ENCODE peak calls at places on chromosomes 5 and 9, in ten cellular contexts. Z is sigmoid colon, N is heart right ventricle, Y is suprapubic skin, R is fibroblast of pulmonary artery, H is colonic mucosa, L is AG04450, F is right cardiac atrium, B is OCI-LY7, U is fibroblast of mammary gland. Q is an unnamed sample.

GRCh38 chr5:178572617-178573016 is 17.6 kb downstream of the COL23A1 start:
- DNase-seq in R (no peak), N (no peak), H (no peak), B (no peak), L (no peak), Y (no peak), Z (no peak), U (no peak), F (no peak), Q (no peak)

GRCh38 chr9:105432247-105432857 is 15.5 kb upstream of the FSD1L start:
- DNase-seq in H (no peak), Y (no peak), N (no peak), B (no peak), Z (no peak), U (no peak), R (no peak), F (no peak), L (no peak), Q (no peak)

GRCh38 chr9:89519393-89519805 is 21.5 kb upstream of the SEMA4D start:
- DNase-seq in U (peak), L (no peak), Z (no peak), Y (no peak), N (no peak), F (peak), R (peak), H (no peak), B (no peak), Q (no peak)

GRCh38 chr9:98132806-98133631 is 14.0 kb upstream of the TRIM14 start:
- DNase-seq in U (no peak), Z (peak), B (peak), N (no peak), Y (no peak), H (no peak), F (no peak), L (no peak), R (no peak), Q (no peak)

GRCh38 chr5:158967566-158967965 is 132.2 kb downstream of the EBF1 start:
- DNase-seq in B (no peak), Z (no peak), F (no peak), N (no peak), Y (no peak), U (peak), R (peak), H (no peak), L (no peak), Q (no peak)

GRCh38 chr9:130219661-130220081 is 45.9 kb upstream of the HMCN2 start:
- DNase-seq in B (no peak), R (no peak), N (no peak), L (no peak), F (peak), U (no peak), H (no peak), Z (no peak), Y (no peak), Q (no peak)

GRCh38 chr9:120755827-120756434 is 37.3 kb downstream of the FBXW2 start:
- DNase-seq in L (no peak), Z (no peak), N (peak), Y (no peak), H (peak), U (peak), F (peak), R (peak), B (peak), Q (no peak)

GRCh38 chr5:23445573-23445972 is 61.8 kb upstream of the PRDM9 start:
- DNase-seq in B (no peak), L (no peak), F (no peak), R (peak), Z (no peak), Y (no peak), U (peak), N (no peak), H (no peak), Q (no peak)

GRCh38 chr9:89639367-89639795 is 34.6 kb downstream of the GADD45G start:
- DNase-seq in H (no peak), U (no peak), R (no peak), N (peak), Y (no peak), L (no peak), F (peak), B (no peak), Z (peak), Q (peak)

GRCh38 chr9:89677696-89678393 is 73.0 kb downstream of the GADD45G start:
- DNase-seq in L (no peak), R (peak), Z (no peak), F (no peak), H (no peak), N (no peak), Y (no peak), U (no peak), B (no peak), Q (peak)

GRCh38 chr5:73280386-73280785 is 107.4 kb downstream of the TMEM174 start:
- DNase-seq in F (no peak), Z (peak), N (no peak), H (no peak), L (no peak), Y (no peak), R (no peak), U (no peak), B (no peak), Q (no peak)

GRCh38 chr5:91469517-91470165 is 86.5 kb upstream of the ARRDC3 start:
- DNase-seq in N (no peak), U (peak), H (no peak), L (no peak), F (no peak), Z (no peak), B (no peak), Y (no peak), R (peak), Q (no peak)

GRCh38 chr9:121266906-121267650 is 884 bp upstream of the GSN start:
- DNase-seq in H (no peak), B (no peak), L (no peak), F (peak), Z (peak), Y (no peak), U (no peak), N (no peak), R (no peak), Q (peak)

GRCh38 chr5:118687085-118687484 is 301.3 kb downstream of the DTWD2 start:
- DNase-seq in Y (no peak), N (no peak), B (no peak), R (no peak), H (no peak), F (no peak), L (no peak), Z (no peak), U (no peak), Q (no peak)

GRCh38 chr9:34465468-34465867 is 6.9 kb downstream of the DNAI1 start:
- DNase-seq in H (no peak), L (no peak), F (no peak), Z (no peak), B (no peak), R (no peak), Y (no peak), N (no peak), U (no peak), Q (no peak)

GRCh38 chr9:106745457-106745856 is 117.5 kb upstream of the ZNF462 start:
- DNase-seq in F (no peak), L (no peak), Z (no peak), H (no peak), B (no peak), R (peak), Y (no peak), U (peak), N (no peak), Q (no peak)

GRCh38 chr5:3350781-3351180 is 244.9 kb upstream of the IRX1 start:
- DNase-seq in N (no peak), U (no peak), Z (peak), L (no peak), H (peak), B (no peak), R (no peak), Y (no peak), F (no peak), Q (no peak)

GRCh38 chr9:6354072-6354686 is 26.0 kb downstream of the TPD52L3 start:
- DNase-seq in Y (no peak), H (peak), B (peak), Z (no peak), L (peak), N (peak), U (peak), R (peak), F (no peak), Q (no peak)

GRCh38 chr9:503331-503730 is 288.7 kb downstream of the DOCK8 start:
- DNase-seq in R (no peak), Z (no peak), N (no peak), Y (no peak), L (no peak), B (peak), H (no peak), F (no peak), U (no peak), Q (no peak)

GRCh38 chr5:143592648-143593047 is 189.2 kb upstream of the NR3C1 start:
- DNase-seq in R (peak), Y (no peak), H (no peak), U (peak), F (no peak), Z (no peak), L (no peak), B (peak), N (no peak), Q (no peak)

GRCh38 chr9:100492952-100493351 is 20.0 kb downstream of the TMEFF1 start:
- DNase-seq in N (no peak), L (no peak), Z (no peak), R (peak), F (no peak), B (peak), U (peak), H (no peak), Y (no peak), Q (peak)

GRCh38 chr5:159330131-159330530 is at the start of gene IL12B:
- DNase-seq in Y (no peak), Z (no peak), N (no peak), R (peak), F (no peak), H (no peak), U (peak), B (no peak), L (no peak), Q (no peak)

GRCh38 chr9:114616684-114617520 is 5.8 kb downstream of the TMEM268 start:
- DNase-seq in H (peak), Z (peak), B (peak), U (no peak), L (no peak), Y (peak), F (peak), R (no peak), N (peak), Q (peak)

DNA sequence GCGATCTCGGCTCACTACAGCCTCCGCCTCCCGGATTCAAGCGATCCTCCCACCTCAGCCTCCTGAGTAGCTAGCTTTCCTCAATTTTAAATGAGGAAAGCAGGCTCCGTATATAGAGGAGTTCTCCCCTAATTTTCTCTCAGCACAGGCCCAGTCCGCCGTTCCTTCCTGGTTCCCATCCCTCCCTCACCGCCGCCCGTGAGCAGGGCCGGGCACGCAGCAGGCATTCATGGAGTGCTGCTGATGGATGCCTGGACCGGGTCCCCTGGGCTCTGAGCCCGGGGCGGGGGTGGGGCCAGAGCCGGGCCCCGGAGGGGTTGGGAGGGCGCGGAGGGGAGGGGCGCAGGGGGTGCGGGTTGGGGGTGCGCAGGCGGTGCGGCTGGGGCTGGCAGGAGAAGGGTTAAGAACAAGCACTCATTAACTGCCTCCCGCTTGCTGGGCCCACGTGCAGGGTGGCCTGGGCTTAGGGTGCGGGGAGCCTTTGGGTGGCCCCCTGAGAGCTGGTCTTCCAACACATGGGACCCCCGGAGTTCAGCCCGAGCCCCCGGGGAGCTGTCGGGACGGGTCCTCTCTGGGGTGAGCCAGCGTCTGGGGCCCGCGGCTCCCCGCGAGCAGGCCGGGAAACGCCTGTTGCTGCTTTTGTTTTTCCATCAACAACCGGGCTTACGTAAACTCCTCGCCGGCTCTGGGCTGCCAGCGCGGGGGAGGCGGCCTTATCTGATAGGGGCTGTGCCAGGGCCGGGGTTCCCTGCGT is 33.7 kb downstream of the LHX2 start:
- DNase-seq in N (peak), B (no peak), F (peak), R (peak), Z (peak), H (peak), U (peak), L (no peak), Y (peak), Q (peak)
- H3K4me3 ChIP-seq in N (peak), B (no peak), F (peak), R (peak), Z (peak), H (peak), U (peak), L (peak), Y (peak), Q (peak)

GRCh38 chr5:150412319-150413175 is at the start of gene CD74:
- DNase-seq in B (peak), L (no peak), U (no peak), Y (peak), N (peak), H (peak), R (peak), F (peak), Z (peak), Q (peak)
- H3K4me3 ChIP-seq in B (peak), L (no peak), U (no peak), Y (peak), N (peak), H (peak), R (no peak), F (peak), Z (peak), Q (peak)

GRCh38 chr9:132384376-132384775 is 22.3 kb downstream of the TTF1 start:
- DNase-seq in Z (no peak), F (no peak), N (no peak), R (no peak), L (no peak), H (no peak), Y (no peak), U (no peak), B (peak), Q (no peak)
- H3K4me3 ChIP-seq in Z (no peak), F (no peak), N (no peak), R (no peak), L (no peak), H (no peak), Y (no peak), U (no peak), B (peak), Q (no peak)

GRCh38 chr5:149779071-149779470 is 49.0 kb downstream of the PPARGC1B start:
- DNase-seq in N (no peak), U (no peak), Y (no peak), R (no peak), F (no peak), B (no peak), H (no peak), Z (no peak), L (no peak), Q (no peak)

GRCh38 chr5:149776376-149777305 is 46.5 kb downstream of the PPARGC1B start:
- DNase-seq in R (no peak), N (no peak), H (peak), B (no peak), U (no peak), Z (no peak), Y (no peak), F (no peak), L (no peak), Q (no peak)

GRCh38 chr5:149780043-149780737 is 50.1 kb downstream of the PPARGC1B start:
- DNase-seq in H (no peak), L (no peak), B (no peak), N (no peak), U (no peak), F (no peak), Y (no peak), Z (no peak), R (no peak), Q (no peak)

GRCh38 chr5:149775785-149776184 is 45.7 kb downstream of the PPARGC1B start:
- DNase-seq in L (no peak), U (peak), F (no peak), R (peak), H (no peak), Y (no peak), N (no peak), Z (no peak), B (peak), Q (no peak)

DNA sequence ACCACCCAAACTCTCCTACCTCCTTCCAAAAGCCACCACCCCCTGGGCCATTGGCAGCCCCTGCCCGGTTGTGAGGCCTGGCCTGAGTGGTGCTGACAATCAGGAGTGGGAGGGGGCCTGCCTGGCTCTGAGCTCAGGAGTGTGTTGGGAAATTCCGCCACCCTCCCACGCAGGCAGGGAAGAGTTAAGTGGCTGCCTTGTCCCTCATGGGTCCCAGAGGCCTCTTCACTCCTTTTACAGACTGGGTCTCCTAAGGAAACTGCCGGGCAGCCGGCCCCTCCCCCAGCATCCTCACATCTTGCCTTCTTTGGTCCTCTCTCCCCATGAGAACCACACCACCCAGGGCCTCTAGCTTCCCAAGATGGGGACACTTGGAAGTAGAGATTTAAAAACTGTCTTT is 47.3 kb downstream of the PPARGC1B start:
- DNase-seq in Z (peak), H (no peak), Y (no peak), L (no peak), U (no peak), R (no peak), F (no peak), B (no peak), N (peak), Q (peak)
- H3K4me3 ChIP-seq in Z (no peak), H (no peak), Y (no peak), L (no peak), U (no peak), R (no peak), F (no peak), B (no peak), N (no peak), Q (no peak)

DNA sequence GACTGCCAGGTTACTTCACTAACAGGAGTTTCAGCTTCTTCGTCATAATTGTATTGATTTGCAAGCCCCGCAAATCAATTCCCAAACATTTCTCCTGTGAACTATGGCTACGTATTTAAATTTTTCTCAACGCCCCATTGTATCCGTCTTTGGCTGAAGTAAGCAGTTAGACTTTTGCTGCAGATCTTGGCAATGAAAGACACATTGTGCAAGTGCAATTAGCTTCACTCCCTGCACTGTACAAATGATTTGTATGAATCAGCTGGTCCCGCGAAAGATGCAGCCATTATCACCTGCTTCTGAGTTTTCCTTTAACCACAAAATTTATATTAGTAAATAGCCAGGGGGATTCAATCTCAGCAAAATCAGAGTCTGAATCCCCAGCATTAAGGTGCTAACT is 68.6 kb upstream of the SMARCA2 start:
- DNase-seq in L (no peak), R (no peak), Z (no peak), H (no peak), B (no peak), U (peak), Y (no peak), N (no peak), F (no peak), Q (no peak)
- H3K4me3 ChIP-seq in L (no peak), R (no peak), Z (no peak), H (no peak), B (no peak), U (no peak), Y (no peak), N (no peak), F (no peak), Q (no peak)

GRCh38 chr9:33164138-33164809 is 2.9 kb downstream of the B4GALT1 start:
- DNase-seq in U (peak), B (peak), Z (no peak), F (peak), H (no peak), L (no peak), Y (no peak), N (peak), R (no peak), Q (peak)
- H3K4me3 ChIP-seq in U (peak), B (peak), Z (peak), F (peak), H (peak), L (peak), Y (peak), N (peak), R (peak), Q (peak)

GRCh38 chr9:21555911-21556310 is 73.8 kb upstream of the IFNE start:
- DNase-seq in Z (no peak), R (peak), H (no peak), B (no peak), L (no peak), Y (no peak), N (no peak), F (no peak), U (peak), Q (no peak)
- H3K4me3 ChIP-seq in Z (no peak), R (peak), H (no peak), B (no peak), L (peak), Y (no peak), N (no peak), F (no peak), U (peak), Q (no peak)

Q was measured in heart left ventricle.